ENCODE peak calls at places on chromosome 9, in ten cellular contexts. X is ovary; L is cardiac muscle cell; M is lower leg skin; A is GM12865; O is IMR-90; B is lung; P is CD8-positive, alpha-beta T cell; G is GM23338; E is hepatocyte. U is an unnamed sample.

GRCh38 chr9:15287309-15287708 is 19.7 kb downstream of the TTC39B start:
- DNase-seq in A (no peak), G (no peak), P (no peak), O (no peak), X (no peak), B (no peak), L (peak), M (no peak), E (no peak), U (no peak)

GRCh38 chr9:21656776-21657637 is 145.4 kb upstream of the MTAP start:
- DNase-seq in E (no peak), A (no peak), O (peak), M (no peak), L (no peak), X (no peak), P (no peak), B (no peak), G (no peak), U (no peak)

GRCh38 chr9:10436771-10437170 is 176.0 kb downstream of the PTPRD start:
- DNase-seq in A (no peak), B (no peak), M (no peak), X (no peak), G (no peak), L (no peak), P (no peak), O (no peak), E (no peak), U (peak)

GRCh38 chr9:132327537-132327936 is 27.2 kb downstream of the SETX start:
- DNase-seq in G (no peak), E (no peak), P (no peak), B (no peak), X (no peak), M (no peak), A (no peak), O (no peak), L (no peak), U (no peak)

GRCh38 chr9:132078369-132079356 is 1.0 kb downstream of the MED27 start:
- DNase-seq in A (peak), B (no peak), E (peak), P (no peak), X (peak), L (peak), O (peak), G (no peak), M (peak), U (peak)

GRCh38 chr9:123455187-123455586 is 99.2 kb downstream of the CRB2 start:
- DNase-seq in O (no peak), E (no peak), P (no peak), M (no peak), G (no peak), A (no peak), B (no peak), X (no peak), L (no peak), U (no peak)

GRCh38 chr9:14271078-14271673 is 42.8 kb downstream of the NFIB start:
- DNase-seq in P (no peak), B (peak), X (peak), E (peak), O (peak), L (peak), G (peak), A (no peak), M (peak), U (peak)

GRCh38 chr9:5621327-5621726 is 7.6 kb upstream of the RIC1 start:
- DNase-seq in E (no peak), P (no peak), G (no peak), X (no peak), O (peak), B (no peak), M (no peak), L (no peak), A (no peak), U (peak)

GRCh38 chr9:131747352-131747751 is 7.5 kb upstream of the RAPGEF1 start:
- DNase-seq in X (no peak), E (peak), A (peak), B (no peak), L (peak), P (no peak), O (peak), G (peak), M (no peak), U (peak)

GRCh38 chr9:114240647-114241558 is 82.0 kb upstream of the ORM1 start:
- DNase-seq in X (no peak), E (no peak), A (no peak), L (no peak), B (no peak), P (no peak), G (no peak), M (no peak), O (no peak), U (no peak)

GRCh38 chr9:109940536-109940935 is 160.5 kb downstream of the PALM2AKAP2 start:
- DNase-seq in L (no peak), O (no peak), E (no peak), P (no peak), X (no peak), M (no peak), B (no peak), A (no peak), G (no peak), U (no peak)

GRCh38 chr9:112849363-112849922 is 41.2 kb downstream of the SLC46A2 start:
- DNase-seq in P (no peak), M (no peak), L (no peak), E (no peak), O (no peak), G (no peak), B (no peak), A (no peak), X (no peak), U (no peak)

GRCh38 chr9:129962376-129962765 is 80.6 kb downstream of the FNBP1 start:
- DNase-seq in L (no peak), P (no peak), X (no peak), A (no peak), G (peak), B (no peak), O (no peak), E (no peak), M (no peak), U (no peak)
- TF ChIP-seq CTCF in L (no peak), P (no peak), X (no peak), A (no peak), G (no peak), B (no peak), O (no peak), E (no peak), M (no peak), U (no peak)

GRCh38 chr9:133705576-133705975 is 32.6 kb downstream of the SARDH start:
- DNase-seq in O (no peak), X (peak), G (no peak), M (no peak), P (no peak), E (no peak), A (no peak), B (no peak), L (no peak), U (no peak)

GRCh38 chr9:133707065-133707760 is 30.9 kb downstream of the SARDH start:
- DNase-seq in B (no peak), L (no peak), A (no peak), P (no peak), G (no peak), O (peak), X (peak), E (no peak), M (no peak), U (peak)

GRCh38 chr9:133708123-133708769 is 29.9 kb downstream of the SARDH start:
- DNase-seq in G (no peak), M (no peak), E (no peak), P (no peak), B (no peak), O (no peak), A (no peak), L (no peak), X (peak), U (no peak)

GRCh38 chr9:133707761-133708122 is 30.4 kb downstream of the SARDH start:
- DNase-seq in X (peak), B (no peak), O (no peak), G (no peak), L (no peak), P (no peak), E (no peak), A (no peak), M (no peak), U (no peak)

GRCh38 chr9:133706651-133707050 is 31.5 kb downstream of the SARDH start:
- DNase-seq in E (no peak), L (no peak), O (no peak), M (no peak), P (no peak), X (peak), B (no peak), G (no peak), A (no peak), U (no peak)
- H3K4me3 ChIP-seq in E (no peak), L (no peak), O (no peak), M (no peak), P (no peak), X (no peak), B (no peak), G (no peak), A (no peak), U (no peak)

GRCh38 chr9:98121096-98121495 is 2.1 kb upstream of the TRIM14 start:
- DNase-seq in E (no peak), A (no peak), P (no peak), O (no peak), G (no peak), B (no peak), L (no peak), X (no peak), M (no peak), U (peak)

GRCh38 chr9:98120476-98120875 is 1.5 kb upstream of the TRIM14 start:
- DNase-seq in O (no peak), E (peak), A (no peak), P (no peak), X (no peak), L (no peak), M (no peak), G (no peak), B (no peak), U (no peak)

GRCh38 chr9:98118640-98119601 is at the start of gene TRIM14:
- DNase-seq in B (peak), P (no peak), M (no peak), E (peak), A (peak), X (peak), O (peak), G (peak), L (peak), U (peak)

DNA sequence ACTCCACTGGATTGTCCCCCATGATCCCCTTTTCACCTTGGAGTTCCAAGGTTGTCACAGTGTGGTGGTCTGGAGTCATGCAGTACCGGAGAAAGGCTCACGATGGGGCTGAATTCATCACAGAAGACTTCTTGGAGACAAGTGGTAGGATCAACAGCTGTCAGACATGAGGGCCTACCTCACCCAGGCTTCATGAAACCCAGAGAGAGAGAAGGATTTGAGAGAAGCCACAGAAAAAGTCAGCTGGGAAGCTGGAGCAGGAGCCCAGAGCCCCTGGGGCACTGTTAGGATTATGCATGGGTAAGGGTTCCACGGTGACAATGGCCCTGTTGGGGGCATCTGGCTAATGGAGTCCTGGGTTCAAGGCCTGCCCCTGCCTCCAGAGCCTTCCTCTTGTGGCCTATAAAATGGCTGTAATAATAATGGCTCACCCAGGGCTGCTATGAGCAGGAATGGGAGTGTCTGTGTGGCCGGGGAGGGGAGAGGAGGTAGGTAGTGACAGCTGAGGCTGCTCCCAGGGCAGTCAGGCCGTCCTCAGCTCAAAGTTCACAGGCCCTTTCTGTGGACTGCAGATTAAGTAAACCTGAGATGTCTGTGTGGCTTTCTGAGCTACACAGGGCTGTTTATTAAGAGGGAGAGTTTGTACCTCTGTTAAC is 910 bp downstream of the TRIM14 start:
- DNase-seq in E (peak), M (no peak), B (no peak), P (no peak), A (peak), X (no peak), G (peak), O (peak), L (no peak), U (peak)
- TF ChIP-seq CTCF in E (no peak), M (no peak), B (no peak), P (peak), A (peak), X (no peak), G (peak), O (peak), L (no peak), U (peak)

GRCh38 chr9:3916420-3916819 is 383.4 kb downstream of the GLIS3 start:
- DNase-seq in P (no peak), A (no peak), O (no peak), B (no peak), M (no peak), G (no peak), E (no peak), X (no peak), L (no peak), U (no peak)

GRCh38 chr9:3908731-3909130 is 382.9 kb upstream of the RFX3 start:
- DNase-seq in M (no peak), L (no peak), B (no peak), G (no peak), X (no peak), O (no peak), A (no peak), P (no peak), E (no peak), U (no peak)

GRCh38 chr9:3912817-3913216 is 387.0 kb upstream of the RFX3 start:
- DNase-seq in X (no peak), B (no peak), A (no peak), P (no peak), G (no peak), L (no peak), O (peak), E (no peak), M (no peak), U (no peak)

GRCh38 chr9:3909966-3910650 is 384.3 kb upstream of the RFX3 start:
- DNase-seq in L (no peak), M (no peak), A (no peak), P (no peak), O (no peak), X (no peak), B (no peak), G (no peak), E (no peak), U (no peak)

DNA sequence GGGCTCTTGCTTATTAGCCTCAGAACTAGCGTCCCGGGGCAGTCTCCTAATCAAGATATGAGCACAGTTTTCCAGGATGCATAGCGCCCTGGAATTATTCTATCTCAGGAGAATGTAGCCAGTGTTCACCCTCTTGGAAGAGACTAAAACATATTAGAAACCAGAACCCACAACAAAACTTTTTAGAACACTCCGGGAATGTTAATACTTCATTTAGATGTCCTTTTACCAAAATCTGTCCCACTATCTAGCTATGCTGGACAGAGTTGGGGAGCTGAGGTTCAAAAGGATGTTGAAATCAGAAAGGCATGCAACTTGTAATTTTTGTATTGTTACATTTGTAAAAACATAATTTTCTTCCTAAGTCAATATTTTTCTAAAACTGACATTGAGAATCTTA is 386.5 kb upstream of the RFX3 start:
- DNase-seq in A (no peak), P (no peak), O (no peak), E (no peak), L (no peak), B (no peak), X (no peak), G (no peak), M (no peak), U (no peak)
- H3K4me3 ChIP-seq in A (no peak), P (no peak), O (no peak), E (no peak), L (no peak), B (no peak), X (no peak), G (no peak), M (no peak), U (no peak)

GRCh38 chr9:99221266-99221622 is 498 bp downstream of the ALG2 start:
- DNase-seq in L (no peak), E (no peak), X (no peak), B (no peak), G (no peak), M (no peak), P (peak), A (no peak), O (no peak), U (no peak)

GRCh38 chr9:99224445-99224844 is 2.4 kb downstream of the SEC61B start:
- DNase-seq in L (no peak), E (no peak), A (no peak), G (no peak), P (no peak), B (no peak), X (no peak), M (no peak), O (no peak), U (no peak)

GRCh38 chr9:99221623-99222415 is at the start of the genes ALG2 and SEC61B:
- DNase-seq in L (peak), E (peak), O (peak), X (peak), G (peak), B (peak), M (peak), A (peak), P (peak), U (peak)

GRCh38 chr9:99226054-99226453 is 4.0 kb downstream of the SEC61B start:
- DNase-seq in E (no peak), B (no peak), L (no peak), X (no peak), O (no peak), P (no peak), A (no peak), G (no peak), M (no peak), U (no peak)

DNA sequence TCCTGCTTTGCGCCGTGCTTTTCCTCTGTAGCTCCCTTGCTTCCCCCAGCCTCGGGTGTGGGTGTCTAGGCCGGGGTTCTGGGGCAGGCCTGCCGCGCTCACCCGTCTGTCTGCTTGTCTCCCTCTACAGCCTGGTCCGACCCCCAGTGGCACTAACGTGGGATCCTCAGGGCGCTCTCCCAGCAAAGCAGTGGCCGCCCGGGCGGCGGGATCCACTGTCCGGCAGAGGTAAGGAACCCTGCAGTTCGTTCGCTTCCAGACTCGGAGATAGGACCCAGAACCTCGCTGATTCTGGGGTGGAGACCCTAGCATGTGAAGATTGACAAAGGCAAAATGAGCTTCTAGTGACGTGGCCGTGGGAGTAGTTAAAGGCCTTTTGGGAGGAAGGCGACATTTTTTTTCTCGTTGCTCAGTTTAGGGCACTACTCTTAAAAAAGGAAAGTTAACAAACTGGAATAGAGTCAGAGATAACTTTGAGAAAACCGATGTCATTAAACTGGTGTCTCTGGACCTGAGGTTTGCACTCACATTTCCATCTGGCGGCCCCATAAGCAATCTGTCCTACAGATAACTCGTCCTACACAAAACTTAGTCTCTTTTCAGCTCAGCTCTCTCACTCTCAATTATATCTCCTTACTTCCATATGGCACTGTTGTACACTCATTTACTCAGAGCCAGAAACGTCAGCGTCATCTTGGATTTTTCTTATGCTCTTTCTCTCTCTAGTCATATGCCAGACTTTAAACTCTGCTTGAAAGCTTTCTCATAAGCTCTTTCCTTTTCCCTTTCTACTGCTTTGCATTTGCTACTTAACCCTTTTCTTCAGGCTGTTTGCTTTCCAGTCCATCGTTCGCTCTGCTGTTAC is 566 bp downstream of the SEC61B start:
- DNase-seq in O (peak), E (no peak), X (no peak), B (no peak), G (peak), M (no peak), L (no peak), P (no peak), A (no peak), U (peak)
- TF ChIP-seq CTCF in O (no peak), E (no peak), X (no peak), B (no peak), G (no peak), M (no peak), L (peak), P (no peak), A (no peak), U (no peak)

GRCh38 chr9:130143279-130143893 is 28.8 kb upstream of the NCS1 start:
- DNase-seq in G (no peak), L (no peak), B (no peak), P (no peak), A (no peak), M (no peak), X (no peak), E (no peak), O (no peak), U (peak)
- H3K4me3 ChIP-seq in G (no peak), L (no peak), B (no peak), P (no peak), A (no peak), M (no peak), X (no peak), E (no peak), O (no peak), U (no peak)

DNA sequence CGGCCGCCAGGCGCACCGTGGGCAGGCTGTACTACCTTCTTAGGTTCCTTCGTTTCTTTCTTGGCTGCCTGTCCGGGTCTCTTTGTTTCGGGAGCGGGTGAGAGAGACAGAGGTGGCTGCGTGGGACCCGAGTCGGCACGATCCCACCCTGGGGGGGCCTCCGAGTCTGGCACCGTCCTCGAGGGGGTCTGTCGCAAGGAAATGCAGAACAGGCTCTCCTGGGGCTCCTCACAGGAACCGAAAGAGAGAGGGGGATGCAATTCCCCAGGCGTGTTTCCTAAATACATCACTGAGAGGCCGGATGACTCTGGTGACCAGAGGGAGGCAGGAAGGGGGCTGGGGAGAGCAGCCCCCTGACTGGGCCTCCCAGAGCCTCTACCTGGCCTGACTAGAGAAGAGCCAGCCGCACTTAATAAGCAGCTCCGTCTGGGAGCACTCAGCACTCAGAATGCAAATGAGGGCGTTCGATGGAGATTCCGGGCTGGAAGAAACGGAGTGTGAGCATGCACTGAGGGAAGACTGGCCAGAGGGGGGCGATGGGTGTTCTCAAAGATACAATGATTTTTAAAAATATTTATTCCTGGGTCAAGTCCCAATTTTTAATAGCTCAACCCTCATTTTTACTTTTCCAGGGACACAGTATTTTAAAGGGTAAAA is 11.7 kb upstream of the INPP5E start:
- DNase-seq in L (peak), P (no peak), E (no peak), X (no peak), G (peak), A (no peak), M (no peak), O (no peak), B (no peak), U (no peak)
- TF ChIP-seq CTCF in L (no peak), P (no peak), E (no peak), X (no peak), G (peak), A (no peak), M (no peak), O (no peak), B (no peak), U (no peak)